ENCODE peak calls at places on chromosome 7, in ten cellular contexts. A is fibroblast of lung, S is IMR-90, P is H1, H is neuronal stem cell, W is endothelial cell of umbilical vein, X is astrocyte, R is mammary epithelial cell, I is HCT116, Z is GM23248. Y is an unnamed sample. For H3K36me3, the result is how much of the 10 kb centered on the place peaks cover.

GRCh38 chr7:8387551-8388256 is 45.7 kb upstream of the NXPH1 start:
- DNase-seq in A (no peak), S (no peak), P (no peak), H (no peak), W (no peak), X (no peak), R (no peak), I (no peak), Z (no peak), Y (no peak)

GRCh38 chr7:5643280-5643679 is 138.2 kb downstream of the RNF216 start:
- DNase-seq in A (no peak), S (no peak), P (no peak), H (no peak), W (peak), X (no peak), R (peak), I (no peak), Z (no peak), Y (peak)

GRCh38 chr7:117750612-117751563 is 122.4 kb downstream of the CTTNBP2 start:
- DNase-seq in A (peak), S (peak), P (no peak), H (peak), W (peak), X (no peak), R (no peak), I (no peak), Z (peak), Y (no peak)

GRCh38 chr7:159107052-159107892 is 37.4 kb downstream of the VIPR2 start:
- DNase-seq in A (no peak), S (no peak), P (no peak), H (no peak), W (no peak), X (no peak), R (no peak), I (no peak), Z (no peak), Y (no peak)

GRCh38 chr7:22572937-22573336 is 72.9 kb upstream of the STEAP1B start:
- DNase-seq in A (peak), S (peak), P (no peak), H (no peak), W (no peak), X (peak), R (peak), I (no peak), Z (peak), Y (peak)

GRCh38 chr7:3730271-3730670 is 429.2 kb downstream of the SDK1 start:
- DNase-seq in A (peak), S (peak), P (no peak), H (no peak), W (no peak), X (peak), R (no peak), I (no peak), Z (no peak), Y (no peak)

GRCh38 chr7:134470864-134471263 is 12.0 kb upstream of the AKR1B1 start:
- DNase-seq in A (peak), S (peak), P (no peak), H (no peak), W (no peak), X (peak), R (peak), I (peak), Z (peak), Y (peak)

GRCh38 chr7:129502708-129503685 is 666 bp downstream of the SMKR1 start:
- DNase-seq in A (no peak), S (no peak), P (no peak), H (peak), W (peak), X (no peak), R (no peak), I (no peak), Z (no peak), Y (no peak)

GRCh38 chr7:73341877-73342276 is 13.9 kb downstream of the FKBP6 start:
- DNase-seq in A (peak), S (peak), P (no peak), H (no peak), W (peak), X (peak), R (peak), I (peak), Z (peak), Y (no peak)

GRCh38 chr7:118078015-118078414 is 105.9 kb upstream of the LSM8 start:
- DNase-seq in A (no peak), S (no peak), P (no peak), H (no peak), W (no peak), X (no peak), R (peak), I (no peak), Z (no peak), Y (no peak)

DNA sequence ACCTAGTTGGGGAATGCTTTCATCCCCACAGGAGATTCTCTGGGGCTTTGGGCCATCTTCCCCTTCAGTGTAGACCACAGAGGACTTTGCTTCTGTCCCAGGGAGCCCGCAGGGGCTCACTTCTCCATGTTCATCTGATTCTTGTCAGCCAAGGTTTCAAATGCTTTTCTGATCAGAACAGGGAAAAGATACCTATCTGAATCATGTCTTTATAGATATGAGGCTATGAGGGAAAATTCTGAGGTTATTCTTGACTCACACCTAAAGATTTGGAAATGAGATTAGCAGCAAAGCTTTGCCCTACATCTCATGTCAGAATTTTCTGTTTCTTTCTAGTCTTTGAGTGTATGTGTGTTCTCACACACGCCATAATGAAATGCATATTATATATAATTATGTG is 53.3 kb downstream of the FIGNL1 start:
- DNase-seq in A (no peak), S (no peak), P (no peak), H (no peak), W (no peak), X (no peak), R (no peak), I (no peak), Z (no peak), Y (no peak)
- H3K4me2 ChIP-seq in A (no peak), S (no peak), P (no peak), H (no peak), W (no peak), X (no peak), R (no peak), I (no peak), Z (no peak), Y (no peak)

DNA sequence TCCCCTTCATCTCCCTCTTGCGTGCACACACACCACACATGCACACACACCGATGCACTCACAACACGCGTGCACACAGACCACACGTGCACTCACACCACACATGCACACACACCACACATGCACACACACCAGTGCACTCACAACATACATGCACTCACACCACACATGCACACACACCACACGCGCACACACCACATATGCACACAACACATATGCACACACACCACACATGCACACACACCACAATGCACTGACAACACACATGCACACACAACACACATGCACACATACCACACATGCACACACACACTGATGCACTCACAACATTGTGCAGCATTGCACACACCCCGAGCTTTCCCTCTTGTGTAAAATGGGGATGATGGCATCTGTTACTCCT is 68.1 kb downstream of the TRRAP start:
- DNase-seq in A (no peak), S (no peak), P (no peak), H (no peak), W (no peak), X (no peak), R (no peak), I (no peak), Z (no peak), Y (no peak)
- H3K36me3 ChIP-seq in A (under half), S (half or more), P (half or more), H (half or more), W (under half), X (half or more), R (under half), I (half or more), Z (half or more), Y (under half)

GRCh38 chr7:102890971-102891692 is 21.7 kb upstream of the LRRC17 start:
- DNase-seq in A (no peak), S (no peak), P (no peak), H (no peak), W (no peak), X (no peak), R (no peak), I (no peak), Z (no peak), Y (no peak)

GRCh38 chr7:102890292-102890970 is 22.4 kb upstream of the LRRC17 start:
- DNase-seq in A (peak), S (peak), P (no peak), H (no peak), W (peak), X (peak), R (no peak), I (no peak), Z (peak), Y (no peak)

GRCh38 chr7:102891693-102892261 is 21.0 kb upstream of the LRRC17 start:
- DNase-seq in A (peak), S (peak), P (no peak), H (no peak), W (peak), X (peak), R (peak), I (no peak), Z (peak), Y (no peak)

GRCh38 chr7:102889836-102890235 is 23.0 kb upstream of the LRRC17 start:
- DNase-seq in A (peak), S (no peak), P (no peak), H (no peak), W (peak), X (no peak), R (no peak), I (no peak), Z (no peak), Y (no peak)

GRCh38 chr7:102888561-102889233 is 24.1 kb upstream of the LRRC17 start:
- DNase-seq in A (no peak), S (no peak), P (no peak), H (no peak), W (peak), X (no peak), R (no peak), I (no peak), Z (no peak), Y (no peak)
- H2AFZ ChIP-seq in A (no peak), S (no peak), P (no peak), H (no peak), W (no peak), X (no peak), R (no peak), I (no peak), Z (no peak), Y (no peak)

GRCh38 chr7:25122373-25122772 is 2.7 kb downstream of the CYCS start:
- DNase-seq in A (peak), S (peak), P (no peak), H (no peak), W (no peak), X (peak), R (no peak), I (no peak), Z (peak), Y (peak)
- H3K4me2 ChIP-seq in A (no peak), S (peak), P (no peak), H (no peak), W (no peak), X (peak), R (no peak), I (no peak), Z (peak), Y (no peak)

DNA sequence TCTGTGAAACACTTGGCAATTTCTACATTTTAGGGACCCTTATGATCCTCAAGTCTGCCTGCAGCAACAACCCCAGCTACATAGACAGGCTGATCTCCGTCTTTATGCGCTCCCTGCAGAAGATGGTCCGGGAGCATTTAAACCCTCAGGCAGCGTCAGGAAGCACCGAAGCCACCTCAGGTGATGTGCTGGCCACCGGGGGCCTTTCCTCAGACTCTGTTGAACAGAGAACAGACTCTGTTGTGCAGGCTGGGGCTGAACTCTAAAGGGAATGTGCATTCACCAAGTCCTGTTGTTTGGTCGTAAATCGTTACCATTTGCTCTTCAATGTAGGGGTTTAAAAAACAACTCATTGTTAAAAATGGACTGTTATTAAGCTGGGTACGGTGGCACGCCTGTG is 86.3 kb downstream of the TRRAP start:
- DNase-seq in A (no peak), S (no peak), P (no peak), H (no peak), W (no peak), X (no peak), R (no peak), I (no peak), Z (no peak), Y (no peak)
- H3K36me3 ChIP-seq in A (under half), S (half or more), P (half or more), H (under half), W (under half), X (under half), R (under half), I (under half), Z (under half), Y (under half)

DNA sequence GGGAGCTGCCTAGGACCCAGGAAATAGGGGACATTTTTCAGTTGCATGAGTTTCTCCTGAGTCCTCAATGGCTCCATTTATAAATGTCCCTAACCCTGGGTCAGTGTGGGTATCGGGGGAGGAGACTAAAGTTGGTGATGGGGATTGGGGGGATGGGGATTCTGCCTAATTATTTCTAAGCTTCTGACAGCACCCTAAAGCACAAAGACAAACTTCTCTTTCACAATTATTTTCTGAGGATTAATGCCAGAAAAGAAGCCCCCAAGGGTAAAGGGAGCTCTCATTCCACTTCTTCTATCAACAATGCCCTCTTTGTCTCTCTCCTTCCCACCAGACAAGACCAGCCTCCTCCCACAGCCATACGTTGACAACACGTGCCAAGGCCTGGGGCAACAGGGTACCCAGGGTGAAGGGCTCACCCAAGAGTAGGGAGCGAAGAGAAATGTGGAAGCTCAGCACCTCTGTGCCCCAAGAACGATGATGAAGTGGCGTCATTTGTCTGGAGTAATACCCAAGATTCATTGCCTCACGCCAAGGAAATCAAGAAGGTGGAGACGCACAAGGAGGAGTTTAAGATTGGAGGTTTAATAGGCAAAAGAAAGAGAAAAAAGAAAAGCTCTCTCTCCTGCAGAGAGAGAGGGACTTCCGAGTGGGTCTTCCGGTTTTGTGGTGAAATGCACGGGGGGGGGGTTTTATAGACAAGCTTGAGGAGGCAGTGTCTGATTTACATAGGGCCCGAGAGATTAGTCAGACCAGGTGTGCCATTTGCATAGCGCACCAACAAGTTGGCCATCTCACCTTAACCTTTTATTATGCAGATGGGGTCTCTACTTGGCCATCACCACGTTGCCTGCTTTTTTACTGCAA is 14.5 kb upstream of the GJC3 start:
- DNase-seq in A (no peak), S (no peak), P (peak), H (no peak), W (no peak), X (no peak), R (no peak), I (no peak), Z (no peak), Y (no peak)
- H2AFZ ChIP-seq in A (no peak), S (no peak), P (no peak), H (no peak), W (no peak), X (no peak), R (peak), I (no peak), Z (no peak), Y (no peak)

GRCh38 chr7:38335123-38335489 is 61.7 kb upstream of the TARP start:
- DNase-seq in A (no peak), S (no peak), P (no peak), H (no peak), W (no peak), X (no peak), R (no peak), I (no peak), Z (no peak), Y (no peak)
- H3K4me2 ChIP-seq in A (no peak), S (no peak), P (no peak), H (no peak), W (no peak), X (peak), R (no peak), I (no peak), Z (no peak), Y (no peak)

GRCh38 chr7:155702616-155703015 is 58.2 kb downstream of the RBM33 start:
- DNase-seq in A (peak), S (peak), P (no peak), H (no peak), W (peak), X (peak), R (peak), I (no peak), Z (peak), Y (peak)
- H3K36me3 ChIP-seq in A (under half), S (under half), P (under half), H (under half), W (under half), X (under half), R (under half), I (under half), Z (under half), Y (under half)